ENCODE peak calls at places on chromosomes 5 and 9, in seven cellular contexts. O is fibroblast of the aortic adventitia, H is uterus, U is tibial artery, F is adrenal gland, L is GM23338, D is WTC11. W is an unnamed sample.

GRCh38 chr9:134165357-134166315 is 1.3 kb upstream of the RNU6ATAC start:
- DNase-seq in U (no peak), D (no peak), F (peak), O (peak), H (peak), L (no peak), W (peak)

GRCh38 chr5:127111112-127111511 is 37.8 kb upstream of the C5orf63 start:
- DNase-seq in D (no peak), H (no peak), U (no peak), F (no peak), L (no peak), O (no peak), W (no peak)

GRCh38 chr5:67196537-67197059 is at the start of gene CD180:
- DNase-seq in D (no peak), H (no peak), L (no peak), F (no peak), O (peak), U (no peak), W (peak)

GRCh38 chr5:14739538-14739937 is 75.0 kb downstream of the OTULIN start:
- DNase-seq in L (no peak), O (peak), F (no peak), U (peak), D (no peak), H (no peak), W (no peak)

GRCh38 chr9:14107977-14108376 is 206.0 kb downstream of the NFIB start:
- DNase-seq in F (no peak), L (peak), H (no peak), D (no peak), U (no peak), O (no peak), W (no peak)

GRCh38 chr9:117258201-117258866 is 156.5 kb downstream of the ASTN2 start:
- DNase-seq in D (no peak), O (no peak), U (no peak), L (peak), H (no peak), F (no peak), W (no peak)

GRCh38 chr5:100647461-100648230 is 112.5 kb downstream of the FAM174A start:
- DNase-seq in F (peak), O (no peak), U (peak), L (peak), H (peak), D (no peak), W (no peak)

GRCh38 chr9:137353223-137354152 is 51.4 kb upstream of the NRARP start:
- DNase-seq in F (peak), U (no peak), O (no peak), D (no peak), H (peak), L (no peak), W (no peak)

GRCh38 chr9:133935328-133936040 is 56.6 kb downstream of the VAV2 start:
- DNase-seq in F (peak), H (peak), L (no peak), U (peak), O (peak), D (no peak), W (no peak)

GRCh38 chr5:114447084-114447773 is 85.4 kb downstream of the KCNN2 start:
- DNase-seq in L (peak), U (no peak), F (no peak), O (no peak), H (no peak), D (no peak), W (no peak)

GRCh38 chr9:129176786-129177442 is 1.1 kb downstream of the IER5L start:
- DNase-seq in U (peak), F (peak), D (peak), H (peak), L (peak), O (peak), W (no peak)

GRCh38 chr9:6910032-6910431 is 152.3 kb downstream of the KDM4C start:
- DNase-seq in D (no peak), L (peak), O (peak), H (no peak), F (no peak), U (no peak), W (no peak)

GRCh38 chr5:176648467-176649194 is 1.3 kb downstream of the TSPAN17 start:
- DNase-seq in F (no peak), H (no peak), D (no peak), O (no peak), U (no peak), L (no peak), W (no peak)

GRCh38 chr5:79521156-79521555 is 7.2 kb upstream of the HOMER1 start:
- DNase-seq in L (no peak), F (no peak), D (no peak), O (no peak), H (no peak), U (no peak), W (no peak)

GRCh38 chr5:157130933-157131332 is 11.7 kb downstream of the MED7 start:
- DNase-seq in L (peak), F (no peak), D (no peak), O (no peak), H (no peak), U (no peak), W (no peak)

GRCh38 chr5:135825373-135826220 is 8.9 kb upstream of the SLC25A48 start:
- DNase-seq in U (no peak), O (no peak), H (no peak), L (no peak), F (no peak), D (no peak), W (no peak)

GRCh38 chr5:130337179-130337888 is 433.1 kb downstream of the CHSY3 start:
- DNase-seq in H (no peak), F (no peak), O (peak), D (no peak), L (peak), U (no peak), W (no peak)

GRCh38 chr9:111287127-111287526 is 42.9 kb downstream of the OR2K2 start:
- DNase-seq in L (peak), U (no peak), H (no peak), O (peak), F (no peak), D (no peak), W (no peak)

GRCh38 chr5:53031695-53032096 is 42.5 kb downstream of the ITGA2 start:
- DNase-seq in U (no peak), L (no peak), F (no peak), H (no peak), O (peak), D (no peak), W (no peak)

GRCh38 chr9:25003686-25004085 is 458.0 kb upstream of the IZUMO3 start:
- DNase-seq in O (no peak), H (no peak), L (peak), F (no peak), U (no peak), D (peak), W (no peak)

DNA sequence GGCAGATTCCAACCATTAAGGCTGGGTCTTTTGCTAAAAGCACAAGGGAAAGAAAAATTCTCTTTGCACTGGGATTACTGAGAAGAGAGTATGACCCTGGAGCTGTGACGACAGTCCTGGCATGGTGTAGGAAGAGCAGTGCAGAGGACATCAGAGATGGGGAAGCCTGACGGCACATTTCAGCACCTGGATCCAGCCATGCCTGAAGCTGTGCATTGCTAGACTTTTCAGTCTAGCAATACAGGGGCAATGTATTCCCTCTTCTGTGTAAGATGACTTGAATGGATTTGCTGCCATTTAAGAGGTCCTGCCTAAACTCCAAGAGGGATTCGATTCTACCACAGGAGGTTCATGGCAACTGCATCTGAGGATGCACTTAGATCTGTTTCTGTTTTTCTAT is 12.3 kb upstream of the MRNIP start:
- DNase-seq in D (no peak), F (no peak), H (no peak), U (no peak), O (no peak), L (no peak), W (no peak)
- TF ChIP-seq CTCF in D (no peak), F (no peak), H (no peak), U (no peak), O (no peak), L (no peak), W (no peak)

DNA sequence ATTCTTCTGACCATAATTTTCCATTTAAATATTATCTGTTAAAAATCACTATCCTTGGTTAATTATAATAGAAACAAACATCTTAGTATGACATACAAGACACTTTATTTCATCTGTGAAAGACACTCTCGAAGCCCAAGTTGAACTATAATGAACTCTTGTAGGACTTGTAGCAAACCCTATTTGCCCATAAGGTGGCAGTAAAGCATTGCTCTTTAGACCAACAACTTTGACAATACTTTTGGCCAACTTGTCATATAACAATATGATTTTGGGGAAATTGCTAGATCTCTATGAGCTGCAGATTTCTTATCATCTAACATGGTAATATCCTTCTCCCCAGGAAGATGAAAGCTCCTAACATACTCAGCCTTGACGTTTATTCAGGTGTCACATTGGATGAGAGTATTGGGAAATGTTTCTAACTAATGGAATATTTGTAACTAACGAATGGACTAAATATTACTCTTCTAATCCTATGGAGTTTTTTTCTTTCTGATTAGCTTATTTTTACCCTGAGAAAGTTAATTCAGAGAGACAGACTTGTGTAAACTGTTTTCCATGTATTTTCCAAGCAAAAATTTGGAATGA is 11.0 kb downstream of the SPINK14 start:
- DNase-seq in F (no peak), U (no peak), H (no peak), L (peak), O (peak), D (no peak), W (no peak)
- TF ChIP-seq CTCF in F (peak), U (peak), H (peak), L (peak), O (peak), D (peak), W (peak)

DNA sequence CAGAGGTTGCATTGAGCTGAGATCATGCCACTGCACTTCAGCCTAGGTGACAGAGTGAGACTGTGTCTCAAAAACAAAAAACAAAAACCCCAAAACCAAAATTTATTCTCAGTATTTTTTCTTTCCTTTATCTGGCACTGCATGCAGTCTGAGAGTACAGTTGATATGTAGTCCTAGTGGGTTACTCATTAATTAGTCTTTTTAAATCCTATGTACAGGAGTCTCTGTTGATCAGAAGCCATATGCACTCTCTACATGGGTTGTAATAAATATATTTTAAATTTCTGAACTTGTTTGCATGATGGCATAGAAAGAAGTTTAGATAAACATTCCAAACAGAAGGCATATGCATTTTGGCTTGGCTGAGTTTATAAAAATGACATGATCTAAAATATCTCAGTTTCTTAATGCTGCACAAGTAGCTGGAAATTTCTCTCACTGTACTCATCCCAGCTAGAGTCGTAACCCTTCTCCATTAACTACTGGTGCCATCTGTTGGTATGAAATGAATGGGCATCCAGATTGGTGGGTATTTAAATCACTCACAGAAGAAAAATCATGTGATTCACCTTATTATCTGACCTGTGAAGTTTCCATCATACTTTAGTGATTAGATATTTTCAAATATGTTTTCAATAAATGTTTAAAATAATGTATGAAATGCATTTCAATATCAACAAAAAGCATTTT is 284.8 kb downstream of the CTNND2 start:
- DNase-seq in O (no peak), D (no peak), H (no peak), L (peak), U (no peak), F (no peak), W (no peak)
- TF ChIP-seq CTCF in O (no peak), D (no peak), H (no peak), L (peak), U (no peak), F (no peak), W (peak)

DNA sequence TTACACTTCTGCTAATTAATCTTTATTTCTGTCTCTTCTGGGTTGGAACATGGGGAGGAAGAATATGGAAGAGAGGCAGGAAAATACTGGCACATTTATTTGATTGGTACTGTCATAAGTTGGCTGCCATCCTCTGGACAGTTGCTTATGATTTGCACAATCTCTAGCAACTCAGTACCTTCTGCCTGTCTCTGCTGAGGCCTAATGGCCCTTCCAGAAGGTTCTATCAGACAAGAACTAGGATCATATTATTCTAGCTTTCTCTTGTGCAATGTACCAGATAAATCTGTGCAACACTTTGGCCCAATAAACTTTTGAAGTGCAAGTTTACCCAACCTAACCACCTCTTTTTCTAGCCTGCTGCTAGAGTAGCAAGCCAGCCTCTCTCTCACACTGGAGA is 335.0 kb downstream of the ARRDC3 start:
- DNase-seq in H (no peak), F (no peak), D (no peak), O (no peak), L (no peak), U (peak), W (no peak)
- TF ChIP-seq CTCF in H (no peak), F (no peak), D (no peak), O (no peak), L (no peak), U (no peak), W (no peak)

GRCh38 chr9:136241540-136241939 is 4.1 kb downstream of the QSOX2 start:
- DNase-seq in U (no peak), F (no peak), L (no peak), O (no peak), H (no peak), D (no peak), W (no peak)

GRCh38 chr9:136244116-136244775 is 1.4 kb downstream of the QSOX2 start:
- DNase-seq in D (no peak), U (no peak), H (no peak), L (no peak), F (no peak), O (no peak), W (no peak)

GRCh38 chr9:136243631-136244030 is 2.0 kb downstream of the QSOX2 start:
- DNase-seq in U (no peak), F (no peak), D (no peak), H (no peak), L (no peak), O (no peak), W (no peak)

GRCh38 chr9:136242248-136242647 is 3.4 kb downstream of the QSOX2 start:
- DNase-seq in L (no peak), H (no peak), U (no peak), F (no peak), D (no peak), O (no peak), W (no peak)

GRCh38 chr9:136242908-136243525 is 2.6 kb downstream of the QSOX2 start:
- DNase-seq in L (peak), D (no peak), H (no peak), O (no peak), U (no peak), F (no peak), W (no peak)
- TF ChIP-seq CTCF in L (no peak), D (no peak), H (no peak), O (no peak), U (no peak), F (no peak), W (no peak)

GRCh38 chr5:3102531-3102930 is 351.1 kb upstream of the IRX2 start:
- DNase-seq in D (no peak), L (no peak), O (no peak), F (no peak), U (no peak), H (no peak), W (no peak)
- TF ChIP-seq CTCF in D (no peak), L (no peak), O (no peak), F (no peak), U (no peak), H (no peak), W (no peak)

GRCh38 chr5:172835246-172836030 is 1.4 kb downstream of the ERGIC1 start:
- DNase-seq in L (no peak), F (no peak), O (no peak), U (no peak), D (no peak), H (no peak), W (no peak)

GRCh38 chr5:172832383-172833315 is 1.4 kb upstream of the ERGIC1 start:
- DNase-seq in H (no peak), U (no peak), L (no peak), F (peak), D (no peak), O (no peak), W (no peak)

GRCh38 chr5:172833691-172834569 is at the start of gene ERGIC1:
- DNase-seq in U (peak), F (peak), D (peak), L (peak), H (peak), O (peak), W (peak)

GRCh38 chr5:172833372-172833690 is 720 bp upstream of the ERGIC1 start:
- DNase-seq in D (no peak), O (no peak), U (no peak), L (no peak), F (no peak), H (no peak), W (no peak)

DNA sequence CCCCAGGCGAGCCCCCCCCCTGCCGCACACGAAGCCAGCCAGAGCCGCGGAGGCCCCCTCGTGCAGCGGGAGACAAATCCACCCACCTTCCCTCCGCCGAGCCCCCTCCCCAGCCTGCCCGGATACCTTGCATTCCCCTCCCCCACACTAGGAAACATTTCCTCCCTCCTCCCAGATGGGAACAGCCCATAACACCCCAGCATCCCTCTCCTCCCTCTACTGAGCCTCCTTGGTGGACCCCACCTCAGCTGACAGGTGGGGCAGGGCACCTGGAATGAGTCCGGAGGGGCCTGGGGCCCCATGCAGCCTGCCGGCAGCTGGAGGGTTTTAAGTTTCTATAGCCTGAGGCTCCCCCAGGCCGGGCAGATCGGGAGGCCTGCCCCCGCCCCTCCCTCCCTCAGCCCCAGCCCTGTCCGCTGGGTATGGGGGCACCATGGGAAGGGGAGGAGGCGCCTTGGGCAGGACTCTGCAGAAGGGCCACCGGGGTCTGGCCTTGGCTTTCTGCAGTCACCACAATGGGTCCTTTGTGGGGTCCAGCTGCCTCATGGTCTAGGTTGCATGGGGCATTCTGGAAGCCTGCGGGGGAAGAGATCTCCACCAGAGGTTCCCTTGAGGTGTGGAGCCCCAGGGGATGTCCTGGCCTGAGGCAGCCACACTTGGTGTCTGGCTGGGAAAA is 657 bp downstream of the ERGIC1 start:
- DNase-seq in O (no peak), U (no peak), D (peak), F (no peak), H (no peak), L (peak), W (no peak)
- TF ChIP-seq CTCF in O (no peak), U (no peak), D (no peak), F (no peak), H (no peak), L (no peak), W (no peak)

GRCh38 chr5:97425511-97425910 is 242.5 kb upstream of the RIOK2 start:
- DNase-seq in F (no peak), D (peak), H (no peak), L (peak), U (no peak), O (peak), W (no peak)
- TF ChIP-seq CTCF in F (no peak), D (peak), H (no peak), L (peak), U (no peak), O (peak), W (peak)